ENCODE peak calls at places on chromosome 22, in ten cellular contexts. One of them, this sample, is unnamed.

GRCh38 chr22:44380716-44381500 is 68.2 kb upstream of the SHISAL1 start:
- DNase-seq in left ventricle myocardium superior: peak
- DNase-seq in T follicular helper cell: no peak
- DNase-seq in foreskin melanocyte: no peak
- DNase-seq in lung: no peak
- DNase-seq in EH: no peak
- DNase-seq in esophagus squamous epithelium: no peak
- DNase-seq in SW480: no peak
- DNase-seq in GM18507: no peak
- DNase-seq in pulmonary artery endothelial cell: no peak
- DNase-seq in this sample: no peak

GRCh38 chr22:40720538-40721256 is 41.4 kb downstream of the MCHR1 start:
- DNase-seq in left ventricle myocardium superior: no peak
- DNase-seq in T follicular helper cell: no peak
- DNase-seq in foreskin melanocyte: no peak
- DNase-seq in lung: no peak
- DNase-seq in EH: peak
- DNase-seq in esophagus squamous epithelium: no peak
- DNase-seq in SW480: no peak
- DNase-seq in GM18507: no peak
- DNase-seq in pulmonary artery endothelial cell: no peak
- DNase-seq in this sample: no peak

GRCh38 chr22:45262931-45263789 is 21.6 kb upstream of the UPK3A start:
- DNase-seq in left ventricle myocardium superior: peak
- DNase-seq in T follicular helper cell: no peak
- DNase-seq in foreskin melanocyte: no peak
- DNase-seq in lung: peak
- DNase-seq in EH: peak
- DNase-seq in esophagus squamous epithelium: no peak
- DNase-seq in SW480: no peak
- DNase-seq in GM18507: no peak
- DNase-seq in pulmonary artery endothelial cell: no peak
- DNase-seq in this sample: no peak

GRCh38 chr22:36415415-36416168 is 27.8 kb upstream of the MYH9 start:
- DNase-seq in left ventricle myocardium superior: no peak
- DNase-seq in T follicular helper cell: no peak
- DNase-seq in foreskin melanocyte: peak
- DNase-seq in lung: no peak
- DNase-seq in EH: peak
- DNase-seq in esophagus squamous epithelium: no peak
- DNase-seq in SW480: no peak
- DNase-seq in GM18507: no peak
- DNase-seq in pulmonary artery endothelial cell: no peak
- DNase-seq in this sample: no peak

GRCh38 chr22:45608763-45609180 is 62.9 kb upstream of the ATXN10 start:
- DNase-seq in left ventricle myocardium superior: no peak
- DNase-seq in T follicular helper cell: no peak
- DNase-seq in foreskin melanocyte: no peak
- DNase-seq in lung: no peak
- DNase-seq in EH: peak
- DNase-seq in esophagus squamous epithelium: no peak
- DNase-seq in SW480: peak
- DNase-seq in GM18507: no peak
- DNase-seq in pulmonary artery endothelial cell: no peak
- DNase-seq in this sample: no peak

GRCh38 chr22:25696763-25697710 is 45.0 kb upstream of the MYO18B start:
- DNase-seq in left ventricle myocardium superior: no peak
- DNase-seq in T follicular helper cell: no peak
- DNase-seq in foreskin melanocyte: peak
- DNase-seq in lung: no peak
- DNase-seq in EH: no peak
- DNase-seq in esophagus squamous epithelium: no peak
- DNase-seq in SW480: no peak
- DNase-seq in GM18507: no peak
- DNase-seq in pulmonary artery endothelial cell: no peak
- DNase-seq in this sample: no peak

GRCh38 chr22:18108187-18108586 is 2.4 kb upstream of the TUBA8 start:
- DNase-seq in left ventricle myocardium superior: no peak
- DNase-seq in T follicular helper cell: no peak
- DNase-seq in foreskin melanocyte: no peak
- DNase-seq in lung: no peak
- DNase-seq in EH: no peak
- DNase-seq in esophagus squamous epithelium: no peak
- DNase-seq in SW480: no peak
- DNase-seq in GM18507: no peak
- DNase-seq in pulmonary artery endothelial cell: no peak
- DNase-seq in this sample: no peak

GRCh38 chr22:36182871-36183270 is 18.7 kb downstream of the APOL4 start:
- DNase-seq in left ventricle myocardium superior: no peak
- DNase-seq in T follicular helper cell: no peak
- DNase-seq in foreskin melanocyte: no peak
- DNase-seq in lung: no peak
- DNase-seq in EH: no peak
- DNase-seq in esophagus squamous epithelium: no peak
- DNase-seq in SW480: no peak
- DNase-seq in GM18507: no peak
- DNase-seq in pulmonary artery endothelial cell: no peak
- DNase-seq in this sample: no peak

GRCh38 chr22:22941831-22942510 is 54.4 kb downstream of the IGLL5 start:
- DNase-seq in left ventricle myocardium superior: peak
- DNase-seq in T follicular helper cell: no peak
- DNase-seq in foreskin melanocyte: no peak
- DNase-seq in lung: no peak
- DNase-seq in EH: no peak
- DNase-seq in esophagus squamous epithelium: no peak
- DNase-seq in SW480: no peak
- DNase-seq in GM18507: no peak
- DNase-seq in pulmonary artery endothelial cell: no peak
- DNase-seq in this sample: no peak

GRCh38 chr22:43273902-43274484 is 69.2 kb downstream of the SCUBE1 start:
- DNase-seq in left ventricle myocardium superior: no peak
- DNase-seq in T follicular helper cell: peak
- DNase-seq in foreskin melanocyte: peak
- DNase-seq in lung: peak
- DNase-seq in EH: peak
- DNase-seq in esophagus squamous epithelium: no peak
- DNase-seq in SW480: peak
- DNase-seq in GM18507: peak
- DNase-seq in pulmonary artery endothelial cell: no peak
- DNase-seq in this sample: no peak

GRCh38 chr22:30654361-30654760 is 13.3 kb downstream of the DUSP18 start:
- DNase-seq in left ventricle myocardium superior: no peak
- DNase-seq in T follicular helper cell: no peak
- DNase-seq in foreskin melanocyte: no peak
- DNase-seq in lung: no peak
- DNase-seq in EH: no peak
- DNase-seq in esophagus squamous epithelium: no peak
- DNase-seq in SW480: no peak
- DNase-seq in GM18507: no peak
- DNase-seq in pulmonary artery endothelial cell: no peak
- DNase-seq in this sample: no peak

GRCh38 chr22:30400159-30400558 is 3.3 kb downstream of the SEC14L2 start:
- DNase-seq in left ventricle myocardium superior: no peak
- DNase-seq in T follicular helper cell: no peak
- DNase-seq in foreskin melanocyte: no peak
- DNase-seq in lung: no peak
- DNase-seq in EH: no peak
- DNase-seq in esophagus squamous epithelium: no peak
- DNase-seq in SW480: no peak
- DNase-seq in GM18507: no peak
- DNase-seq in pulmonary artery endothelial cell: no peak
- DNase-seq in this sample: no peak

GRCh38 chr22:37735054-37735453 is 38.2 kb downstream of the TRIOBP start:
- DNase-seq in left ventricle myocardium superior: peak
- DNase-seq in T follicular helper cell: no peak
- DNase-seq in foreskin melanocyte: no peak
- DNase-seq in lung: no peak
- DNase-seq in EH: peak
- DNase-seq in esophagus squamous epithelium: no peak
- DNase-seq in SW480: peak
- DNase-seq in GM18507: no peak
- DNase-seq in pulmonary artery endothelial cell: no peak
- DNase-seq in this sample: no peak

GRCh38 chr22:34696557-34696956 is 369.4 kb upstream of the ISX start:
- DNase-seq in left ventricle myocardium superior: no peak
- DNase-seq in T follicular helper cell: no peak
- DNase-seq in foreskin melanocyte: no peak
- DNase-seq in lung: no peak
- DNase-seq in EH: no peak
- DNase-seq in esophagus squamous epithelium: no peak
- DNase-seq in SW480: no peak
- DNase-seq in GM18507: no peak
- DNase-seq in pulmonary artery endothelial cell: no peak
- DNase-seq in this sample: no peak

GRCh38 chr22:41899992-41900651 is 14.8 kb downstream of the SHISA8 start:
- DNase-seq in left ventricle myocardium superior: peak
- DNase-seq in T follicular helper cell: no peak
- DNase-seq in foreskin melanocyte: no peak
- DNase-seq in lung: no peak
- DNase-seq in EH: no peak
- DNase-seq in esophagus squamous epithelium: no peak
- DNase-seq in SW480: no peak
- DNase-seq in GM18507: no peak
- DNase-seq in pulmonary artery endothelial cell: no peak
- DNase-seq in this sample: no peak